ENCODE peak calls at places on chromosomes 1 and 21, in five cellular contexts. J is CD8-positive, alpha-beta memory T cell; N is heart left ventricle; V is HL-60; X is aorta. F is an unnamed sample. For H3K27me3, the result is how much of the 10 kb centered on the place peaks cover.

GRCh38 chr1:24786191-24786590 is 40.9 kb downstream of the CLIC4 start:
- DNase-seq in J (no peak), N (no peak), V (no peak), X (no peak), F (no peak)

GRCh38 chr1:182389619-182390047 is 2.0 kb downstream of the GLUL start:
- DNase-seq in J (no peak), N (peak), V (no peak), X (no peak), F (no peak)

GRCh38 chr1:106249365-106249764 is 807.1 kb upstream of the PRMT6 start:
- DNase-seq in J (no peak), N (no peak), V (no peak), X (no peak), F (no peak)

GRCh38 chr1:179353546-179353945 is 12.2 kb upstream of the AXDND1 start:
- DNase-seq in J (no peak), N (peak), V (no peak), X (no peak), F (peak)

GRCh38 chr1:148333875-148334338 is 149.2 kb downstream of the PPIAL4G start:
- DNase-seq in J (no peak), N (no peak), V (no peak), X (no peak), F (no peak)

GRCh38 chr1:215637041-215637573 is 70.0 kb downstream of the KCTD3 start:
- DNase-seq in J (no peak), N (no peak), V (no peak), X (no peak), F (peak)

GRCh38 chr21:16117331-16117730 is 387.5 kb downstream of the USP25 start:
- DNase-seq in J (no peak), N (no peak), V (no peak), X (no peak), F (no peak)

GRCh38 chr1:216020743-216021345 is 402.4 kb downstream of the USH2A start:
- DNase-seq in J (no peak), N (no peak), V (no peak), X (no peak), F (no peak)

GRCh38 chr1:185445594-185445993 is 128.6 kb upstream of the IVNS1ABP start:
- DNase-seq in J (no peak), N (no peak), V (no peak), X (no peak), F (no peak)

GRCh38 chr1:225500589-225501192 is 72.9 kb upstream of the LBR start:
- DNase-seq in J (no peak), N (no peak), V (no peak), X (no peak), F (no peak)

GRCh38 chr1:24327886-24328285 is 8.7 kb downstream of the GRHL3 start:
- DNase-seq in J (no peak), N (no peak), V (no peak), X (no peak), F (no peak)

GRCh38 chr1:5982276-5982675 is 9.9 kb downstream of the NPHP4 start:
- DNase-seq in J (no peak), N (no peak), V (no peak), X (no peak), F (no peak)

GRCh38 chr1:7149080-7149838 is 364.0 kb downstream of the CAMTA1 start:
- DNase-seq in J (no peak), N (peak), V (no peak), X (peak), F (peak)

GRCh38 chr1:116572079-116572478 is 1.3 kb upstream of the CD58 start:
- DNase-seq in J (no peak), N (no peak), V (no peak), X (no peak), F (no peak)

GRCh38 chr1:41382531-41383090 is 21.4 kb downstream of the FOXO6 start:
- DNase-seq in J (no peak), N (peak), V (no peak), X (peak), F (peak)
- H3K27me3 ChIP-seq in J (under half), N (under half), V (under half), X (under half), F (under half)

GRCh38 chr21:42405064-42406059 is 1.7 kb downstream of the UBASH3A start:
- DNase-seq in J (no peak), N (no peak), V (no peak), X (peak), F (no peak)

GRCh38 chr21:42404534-42404933 is 832 bp downstream of the UBASH3A start:
- DNase-seq in J (no peak), N (no peak), V (no peak), X (peak), F (no peak)

GRCh38 chr21:42406846-42407245 is 3.1 kb downstream of the UBASH3A start:
- DNase-seq in J (no peak), N (no peak), V (no peak), X (peak), F (no peak)

GRCh38 chr21:42407476-42407875 is 3.8 kb downstream of the UBASH3A start:
- DNase-seq in J (no peak), N (no peak), V (no peak), X (no peak), F (no peak)

DNA sequence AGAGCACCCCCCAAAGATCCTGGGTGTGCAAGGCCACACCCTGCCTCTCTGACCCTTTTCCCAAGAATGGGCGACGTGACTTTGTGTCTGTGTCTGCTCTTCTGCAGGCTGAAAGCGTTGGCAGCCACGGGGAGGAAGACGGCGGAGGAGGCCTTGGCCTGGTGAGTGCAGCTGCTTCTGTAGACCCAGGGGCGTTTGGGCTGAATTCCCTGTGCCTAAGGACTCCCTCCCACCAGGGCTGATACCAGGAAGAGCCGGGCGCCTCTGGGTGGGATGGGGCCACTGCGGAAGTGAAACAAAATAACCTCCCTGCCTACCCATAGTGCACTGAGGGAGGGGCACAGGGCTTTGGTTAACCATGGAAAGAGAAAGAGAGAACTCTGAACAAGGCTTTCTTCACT is 2.5 kb downstream of the UBASH3A start:
- DNase-seq in J (peak), N (no peak), V (no peak), X (peak), F (no peak)
- H3K4me3 ChIP-seq in J (peak), N (no peak), V (no peak), X (no peak), F (no peak)

DNA sequence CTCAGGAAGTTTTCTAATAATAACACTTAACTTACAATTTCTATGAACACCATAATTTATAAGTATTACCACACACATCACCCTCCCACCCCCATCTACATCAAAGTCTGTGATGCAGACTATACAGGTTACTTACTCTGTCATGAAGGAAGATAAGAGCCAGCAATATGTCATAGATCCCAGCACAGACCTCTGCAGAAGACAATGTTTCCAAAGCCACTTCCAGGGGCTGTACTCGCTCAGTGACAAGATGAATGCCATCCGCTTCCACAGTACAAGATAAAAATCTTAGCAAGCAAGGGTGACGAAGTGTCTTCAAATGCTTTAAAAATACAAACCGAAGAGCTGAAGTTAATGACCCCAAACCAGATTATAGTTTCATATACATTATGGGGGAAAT is 15.2 kb downstream of the SCYL3 start:
- DNase-seq in J (no peak), N (no peak), V (no peak), X (no peak), F (no peak)
- H3K27ac ChIP-seq in J (no peak), N (no peak), V (no peak), X (no peak), F (no peak)

DNA sequence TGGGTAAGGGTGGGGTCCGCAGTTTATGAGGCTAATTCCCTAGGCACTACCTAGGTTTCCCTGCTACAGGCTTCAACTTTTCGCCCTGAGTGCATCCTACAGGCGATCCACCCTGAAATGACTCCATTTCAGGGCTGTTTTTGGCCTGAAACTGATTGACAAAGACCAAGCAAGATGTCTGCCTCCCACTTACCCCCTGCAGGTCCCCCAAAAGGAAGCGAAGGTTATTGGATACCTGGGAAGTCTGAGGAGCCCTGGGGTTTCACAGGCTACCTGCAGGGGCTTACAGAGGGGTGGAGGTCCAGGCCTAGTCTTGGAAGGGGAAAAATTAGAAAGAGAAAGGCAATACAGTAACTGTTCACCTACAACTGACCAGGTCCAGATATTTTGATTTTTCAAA is 3.3 kb upstream of the TBX15 start:
- DNase-seq in J (no peak), N (no peak), V (no peak), X (no peak), F (no peak)
- H3K27me3 ChIP-seq in J (half or more), N (half or more), V (half or more), X (under half), F (under half)

DNA sequence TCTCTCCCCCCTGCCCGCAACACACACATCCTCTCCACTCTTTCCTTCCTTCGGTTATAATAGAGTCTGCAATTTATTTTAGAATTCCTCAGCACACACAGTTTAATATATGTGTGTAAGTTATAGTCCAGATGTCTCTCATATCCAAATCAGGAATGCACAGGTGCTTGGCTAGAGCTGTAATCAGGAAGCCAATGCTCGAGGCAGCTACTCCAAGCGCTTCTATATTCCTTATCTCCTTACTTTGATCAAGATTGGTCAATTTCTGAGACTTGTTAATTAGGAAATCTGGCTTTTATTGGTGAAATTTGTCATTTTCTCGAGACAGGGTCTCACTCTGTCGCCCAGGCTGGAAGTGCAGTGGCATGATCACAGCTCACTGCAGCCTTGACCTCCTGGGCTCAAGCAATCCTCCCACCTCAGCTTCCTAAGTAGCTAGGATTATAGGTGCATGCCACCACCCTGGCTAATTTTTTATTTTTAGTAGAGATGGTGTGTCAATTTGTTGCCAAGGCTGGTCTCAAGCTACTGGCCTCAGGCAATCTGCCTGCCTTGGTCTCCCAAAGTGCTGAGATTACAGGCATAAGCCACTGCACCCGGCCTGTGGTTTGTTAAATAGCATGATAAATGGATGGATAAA is 27.7 kb downstream of the RPL5 start:
- DNase-seq in J (no peak), N (no peak), V (no peak), X (no peak), F (no peak)
- H3K4me3 ChIP-seq in J (peak), N (no peak), V (no peak), X (no peak), F (peak)

DNA sequence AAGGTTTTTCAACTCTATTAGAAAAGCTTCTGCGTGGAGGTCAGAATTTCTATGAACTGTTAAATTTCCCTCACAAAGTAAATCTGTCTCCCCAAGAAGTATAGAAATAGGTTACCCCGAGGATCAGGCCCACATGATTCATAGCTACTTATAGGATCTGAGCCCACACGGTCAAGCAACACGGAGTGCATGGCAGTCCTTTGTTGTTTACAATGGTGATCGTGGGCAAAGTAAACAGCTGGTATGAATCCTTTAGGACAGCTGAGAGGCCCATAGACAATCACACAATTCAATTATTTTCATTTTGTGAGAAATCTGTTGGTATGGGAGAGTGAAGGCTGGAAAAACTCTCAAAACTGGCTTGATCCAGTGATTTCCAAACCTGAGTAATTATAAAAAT is 58.9 kb upstream of the RCOR3 start:
- DNase-seq in J (no peak), N (no peak), V (no peak), X (no peak), F (no peak)
- H3K27ac ChIP-seq in J (no peak), N (no peak), V (no peak), X (no peak), F (no peak)

GRCh38 chr1:153397056-153397923 is 6.4 kb upstream of the S100A8 start:
- DNase-seq in J (no peak), N (no peak), V (no peak), X (no peak), F (no peak)

GRCh38 chr1:153397924-153398651 is 7.2 kb upstream of the S100A8 start:
- DNase-seq in J (no peak), N (no peak), V (no peak), X (no peak), F (no peak)

GRCh38 chr1:153400244-153400643 is 9.4 kb upstream of the S100A8 start:
- DNase-seq in J (no peak), N (no peak), V (no peak), X (no peak), F (no peak)

GRCh38 chr1:153401461-153401860 is 10.6 kb upstream of the S100A8 start:
- DNase-seq in J (no peak), N (no peak), V (no peak), X (no peak), F (no peak)

DNA sequence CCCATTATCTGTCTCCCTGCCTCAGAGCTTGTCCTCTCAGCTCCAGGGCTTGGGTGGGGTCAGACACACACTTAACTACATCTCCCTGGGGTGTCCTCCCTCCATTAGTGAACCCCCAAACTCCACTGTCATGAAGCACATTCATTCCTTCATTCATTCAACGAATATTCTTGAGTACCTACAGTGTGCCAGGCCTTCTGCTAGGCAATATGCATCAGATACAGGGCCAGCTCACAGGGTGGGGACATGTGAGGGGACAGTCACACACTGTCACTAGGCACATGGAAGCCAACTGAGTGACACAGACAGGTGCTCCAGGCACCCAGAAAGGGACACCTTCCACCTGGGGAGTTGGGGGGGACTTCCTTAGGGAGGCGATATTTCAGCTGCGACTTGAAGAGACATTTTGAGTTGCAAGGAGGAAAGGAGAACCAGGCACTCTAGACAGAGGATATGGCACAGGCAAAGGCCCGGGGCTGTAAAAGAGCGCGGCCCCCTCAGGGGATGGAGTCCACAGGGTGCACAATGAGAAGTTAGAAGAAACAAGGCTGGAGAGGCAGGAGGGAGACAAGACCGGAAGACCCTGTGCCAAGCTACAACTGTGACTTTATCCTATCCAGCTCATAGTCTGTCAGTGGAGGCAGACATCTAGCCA is 8.7 kb upstream of the S100A8 start:
- DNase-seq in J (no peak), N (no peak), V (no peak), X (no peak), F (no peak)
- H3K27me3 ChIP-seq in J (under half), N (under half), V (under half), X (under half), F (under half)

GRCh38 chr1:55015731-55016620 is 17.2 kb downstream of the BSND start:
- DNase-seq in J (no peak), N (no peak), V (no peak), X (peak), F (no peak)

GRCh38 chr1:55012661-55013060 is 13.9 kb downstream of the BSND start:
- DNase-seq in J (no peak), N (no peak), V (no peak), X (peak), F (no peak)

GRCh38 chr1:55018395-55018794 is 19.7 kb downstream of the BSND start:
- DNase-seq in J (no peak), N (no peak), V (no peak), X (peak), F (no peak)

GRCh38 chr1:55010887-55011217 is 12.1 kb downstream of the BSND start:
- DNase-seq in J (no peak), N (no peak), V (no peak), X (peak), F (no peak)

DNA sequence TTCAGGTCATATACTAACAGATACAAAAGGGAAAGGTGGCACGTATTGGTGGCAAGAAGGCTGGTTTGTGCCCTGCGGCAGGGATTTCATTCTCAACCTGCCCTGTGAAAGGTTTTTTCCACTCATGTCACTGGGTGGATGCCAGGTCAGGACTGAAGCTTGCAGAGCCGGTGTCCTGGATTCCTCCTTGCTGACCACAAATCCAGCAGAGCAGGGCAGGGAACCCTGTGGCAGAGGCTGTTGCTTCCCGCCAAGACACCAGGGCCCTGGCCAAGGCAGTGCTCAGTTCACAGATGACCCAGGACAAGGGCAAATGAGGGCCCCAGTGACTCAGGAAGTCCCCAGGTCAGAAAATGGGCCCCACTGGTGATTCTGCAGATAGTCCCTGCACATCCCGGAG is 16.4 kb downstream of the BSND start:
- DNase-seq in J (no peak), N (no peak), V (no peak), X (peak), F (no peak)
- H3K4me3 ChIP-seq in J (no peak), N (no peak), V (no peak), X (no peak), F (no peak)

DNA sequence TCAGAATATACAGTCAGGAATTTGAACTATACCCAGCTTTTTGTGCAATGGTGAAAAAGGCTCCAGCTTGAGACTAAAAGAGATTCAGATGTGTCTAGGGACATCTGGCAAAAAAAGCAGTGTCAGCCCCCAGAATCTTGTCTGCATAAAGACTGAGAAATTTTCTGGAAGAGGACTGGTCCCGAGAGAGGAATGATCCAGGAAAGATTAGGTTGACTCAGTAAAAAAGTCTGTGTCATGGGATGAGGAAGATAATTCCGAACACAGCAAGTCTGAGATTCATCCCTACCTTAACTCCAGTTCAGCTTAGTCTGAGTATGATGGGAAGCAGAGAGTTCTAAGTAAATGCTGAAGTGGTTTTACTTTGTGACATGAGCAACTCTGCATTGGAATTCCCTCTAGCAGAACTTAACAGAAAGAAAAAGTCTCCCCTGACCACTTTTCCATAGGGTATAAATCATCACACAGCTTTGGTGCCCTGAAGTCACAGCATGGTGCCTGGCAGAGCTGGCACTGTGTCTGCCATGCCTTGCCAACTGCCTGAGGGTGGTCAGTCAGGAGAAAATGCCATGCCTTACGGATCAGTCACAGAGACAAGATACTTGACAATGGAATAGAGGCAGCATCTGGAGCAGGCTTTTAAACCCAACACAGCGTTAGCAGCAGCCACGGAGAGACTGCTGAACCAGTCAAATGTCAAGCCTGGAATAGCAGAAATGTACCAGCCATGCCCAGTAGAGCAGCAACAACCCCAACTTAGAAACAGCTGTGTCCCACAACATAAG is 153.4 kb downstream of the ZC3H11B start:
- DNase-seq in J (no peak), N (no peak), V (no peak), X (no peak), F (no peak)
- H3K27ac ChIP-seq in J (no peak), N (no peak), V (peak), X (no peak), F (no peak)

GRCh38 chr1:13889495-13889894 is 189.5 kb downstream of the PRDM2 start:
- DNase-seq in J (no peak), N (no peak), V (no peak), X (no peak), F (no peak)
- H3K27me3 ChIP-seq in J (under half), N (under half), V (under half), X (under half), F (under half)

F was measured in right cardiac atrium.